ENCODE peak calls at places on chromosomes 11 and 22, in seven cellular contexts. C is HEK293T, W is spleen, E is NCI-H2029, P is aorta, J is fibroblast of the aortic adventitia, G is MCF 10A. L is an unnamed sample.

GRCh38 chr11:62775646-62776045 is 4.5 kb downstream of the TAF6L start:
- DNase-seq in C (no peak), W (no peak), E (no peak), P (no peak), J (no peak), G (no peak), L (no peak)

GRCh38 chr22:27796829-27797792 is 4.4 kb downstream of the MN1 start:
- DNase-seq in C (no peak), W (no peak), E (no peak), P (peak), J (no peak), G (no peak), L (no peak)

GRCh38 chr22:38570841-38571364 is 920 bp upstream of the DMC1 start:
- DNase-seq in C (peak), W (peak), E (no peak), P (peak), J (peak), G (peak), L (peak)

GRCh38 chr22:39634530-39635399 is 64.2 kb downstream of the CACNA1I start:
- DNase-seq in C (no peak), W (no peak), E (peak), P (no peak), J (peak), G (peak), L (no peak)

GRCh38 chr11:66288866-66289547 is at the start of gene YIF1A:
- DNase-seq in C (peak), W (peak), E (peak), P (peak), J (peak), G (peak), L (peak)

GRCh38 chr22:19844423-19845368 is 10.0 kb downstream of the GNB1L start:
- DNase-seq in C (no peak), W (peak), E (no peak), P (peak), J (peak), G (peak), L (peak)

GRCh38 chr22:28874061-28874460 is 9.3 kb upstream of the ZNRF3 start:
- DNase-seq in C (no peak), W (no peak), E (no peak), P (no peak), J (no peak), G (no peak), L (no peak)

GRCh38 chr11:12674571-12674935 is 332 bp downstream of the TEAD1 start:
- DNase-seq in C (peak), W (no peak), E (no peak), P (no peak), J (no peak), G (no peak), L (no peak)

GRCh38 chr11:22752908-22753310 is 76.7 kb downstream of the SVIP start:
- DNase-seq in C (no peak), W (no peak), E (peak), P (no peak), J (no peak), G (no peak), L (no peak)

GRCh38 chr11:75103380-75104026 is 6.8 kb upstream of the OR2AT4 start:
- DNase-seq in C (no peak), W (no peak), E (no peak), P (no peak), J (peak), G (peak), L (no peak)

GRCh38 chr22:36419177-36419911 is 31.6 kb upstream of the MYH9 start:
- DNase-seq in C (no peak), W (no peak), E (no peak), P (no peak), J (peak), G (no peak), L (no peak)

GRCh38 chr11:128662960-128663359 is 30.9 kb upstream of the FLI1 start:
- DNase-seq in C (no peak), W (no peak), E (no peak), P (no peak), J (no peak), G (no peak), L (no peak)

GRCh38 chr11:128451651-128452470 is 135.5 kb downstream of the ETS1 start:
- DNase-seq in C (no peak), W (peak), E (peak), P (peak), J (peak), G (no peak), L (no peak)

GRCh38 chr22:48494968-48495750 is 1332.5 kb downstream of the BRD1 start:
- DNase-seq in C (no peak), W (peak), E (no peak), P (peak), J (no peak), G (no peak), L (no peak)

GRCh38 chr11:80700386-80700785 is 1259.6 kb upstream of the TENM4 start:
- DNase-seq in C (no peak), W (no peak), E (no peak), P (no peak), J (no peak), G (no peak), L (no peak)

GRCh38 chr11:79437981-79438630 is 2.7 kb downstream of the TENM4 start:
- DNase-seq in C (peak), W (peak), E (no peak), P (peak), J (peak), G (peak), L (no peak)

GRCh38 chr11:79414644-79415317 is 26.0 kb downstream of the TENM4 start:
- DNase-seq in C (no peak), W (no peak), E (no peak), P (peak), J (peak), G (peak), L (no peak)

GRCh38 chr11:64932324-64932723 is 3.4 kb downstream of the GPHA2 start:
- DNase-seq in C (no peak), W (no peak), E (no peak), P (no peak), J (no peak), G (no peak), L (no peak)

GRCh38 chr11:19367051-19367709 is 126.4 kb upstream of the E2F8 start:
- DNase-seq in C (no peak), W (no peak), E (no peak), P (no peak), J (peak), G (peak), L (no peak)